ENCODE peak calls at places on chromosome 5, in seven cellular contexts. Y is brain microvascular endothelial cell; J is transverse colon; Q is CD4-positive, alpha-beta T cell; X is CD8-positive, alpha-beta T cell; Z is tibial artery; U is fibroblast of pulmonary artery. G is an unnamed sample.

GRCh38 chr5:33776151-33776550 is 115.6 kb downstream of the ADAMTS12 start:
- DNase-seq in Y (no peak), Q (no peak), X (no peak), U (no peak), Z (no peak), J (no peak), G (no peak)

GRCh38 chr5:114223866-114224265 is 138.0 kb upstream of the KCNN2 start:
- DNase-seq in X (no peak), U (peak; percentile 38), J (no peak), Z (no peak), Y (peak; percentile 20), Q (no peak), G (no peak)

GRCh38 chr5:9630251-9630650 is at the start of gene TAS2R1:
- DNase-seq in Z (no peak), J (no peak), Q (no peak), Y (no peak), U (no peak), X (no peak), G (no peak)

GRCh38 chr5:16852251-16853005 is 83.7 kb downstream of the MYO10 start:
- DNase-seq in X (no peak), U (no peak), Z (no peak), Q (no peak), Y (no peak), J (no peak), G (no peak)

GRCh38 chr5:127440831-127441230 is 76.6 kb upstream of the PRRC1 start:
- DNase-seq in Q (no peak), X (no peak), Z (no peak), J (no peak), Y (peak; percentile 40), U (no peak), G (peak; percentile 9)

GRCh38 chr5:133870661-133871060 is 97.8 kb downstream of the C5orf15 start:
- DNase-seq in X (no peak), Y (peak; percentile 47), U (peak; percentile 40), Z (no peak), J (no peak), Q (no peak), G (peak; percentile 98)

GRCh38 chr5:58015175-58015574 is 444.7 kb downstream of the PLK2 start:
- DNase-seq in Y (no peak), X (no peak), Q (no peak), Z (no peak), U (no peak), J (no peak), G (no peak)

GRCh38 chr5:14615365-14615764 is 33.8 kb downstream of the OTULINL start:
- DNase-seq in U (no peak), J (no peak), Q (no peak), Z (no peak), X (no peak), Y (no peak), G (no peak)

GRCh38 chr5:73151733-73152410 is 21.1 kb upstream of the TMEM174 start:
- DNase-seq in Y (peak; percentile 16), Z (no peak), Q (no peak), U (no peak), X (no peak), J (no peak), G (no peak)

GRCh38 chr5:13913962-13914361 is 30.5 kb downstream of the DNAH5 start:
- DNase-seq in U (no peak), J (no peak), Q (no peak), X (no peak), Z (no peak), Y (no peak), G (no peak)

GRCh38 chr5:151205411-151205810 is 18.5 kb downstream of the CCDC69 start:
- DNase-seq in J (no peak), X (peak; percentile 43), Y (no peak), U (no peak), Z (no peak), Q (no peak), G (no peak)

GRCh38 chr5:126624534-126624933 is 23.8 kb downstream of the PHAX start:
- DNase-seq in X (no peak), U (peak; percentile 85), Q (no peak), Y (peak; percentile 88), Z (peak; percentile 35), J (no peak), G (peak; percentile 36)

GRCh38 chr5:537621-538071 is 13.4 kb upstream of the SLC9A3 start:
- DNase-seq in Z (no peak), U (no peak), Y (no peak), Q (no peak), X (no peak), J (no peak), G (no peak)

GRCh38 chr5:28549588-28549987 is 1511.2 kb upstream of the CDH9 start:
- DNase-seq in Q (no peak), U (no peak), Y (no peak), J (no peak), X (no peak), Z (no peak), G (no peak)

GRCh38 chr5:28542968-28543367 is 1504.6 kb upstream of the CDH9 start:
- DNase-seq in Q (no peak), Z (no peak), J (no peak), Y (peak; percentile 92), U (peak; percentile 69), X (no peak), G (peak; percentile 97)

GRCh38 chr5:28543699-28544098 is 1505.3 kb upstream of the CDH9 start:
- DNase-seq in Z (no peak), J (no peak), X (no peak), Q (no peak), Y (no peak), U (no peak), G (no peak)

GRCh38 chr5:28548856-28549255 is 1510.5 kb upstream of the CDH9 start:
- DNase-seq in X (no peak), J (no peak), Q (no peak), Z (no peak), Y (peak; percentile 17), U (no peak), G (no peak)

GRCh38 chr5:28544501-28544900 is 1506.1 kb upstream of the CDH9 start:
- DNase-seq in Y (no peak), Z (no peak), J (no peak), U (no peak), Q (no peak), X (no peak), G (no peak)
- TF ChIP-seq CTCF in Y (no peak), Z (no peak), J (no peak), U (no peak), Q (no peak), X (no peak), G (no peak)

DNA sequence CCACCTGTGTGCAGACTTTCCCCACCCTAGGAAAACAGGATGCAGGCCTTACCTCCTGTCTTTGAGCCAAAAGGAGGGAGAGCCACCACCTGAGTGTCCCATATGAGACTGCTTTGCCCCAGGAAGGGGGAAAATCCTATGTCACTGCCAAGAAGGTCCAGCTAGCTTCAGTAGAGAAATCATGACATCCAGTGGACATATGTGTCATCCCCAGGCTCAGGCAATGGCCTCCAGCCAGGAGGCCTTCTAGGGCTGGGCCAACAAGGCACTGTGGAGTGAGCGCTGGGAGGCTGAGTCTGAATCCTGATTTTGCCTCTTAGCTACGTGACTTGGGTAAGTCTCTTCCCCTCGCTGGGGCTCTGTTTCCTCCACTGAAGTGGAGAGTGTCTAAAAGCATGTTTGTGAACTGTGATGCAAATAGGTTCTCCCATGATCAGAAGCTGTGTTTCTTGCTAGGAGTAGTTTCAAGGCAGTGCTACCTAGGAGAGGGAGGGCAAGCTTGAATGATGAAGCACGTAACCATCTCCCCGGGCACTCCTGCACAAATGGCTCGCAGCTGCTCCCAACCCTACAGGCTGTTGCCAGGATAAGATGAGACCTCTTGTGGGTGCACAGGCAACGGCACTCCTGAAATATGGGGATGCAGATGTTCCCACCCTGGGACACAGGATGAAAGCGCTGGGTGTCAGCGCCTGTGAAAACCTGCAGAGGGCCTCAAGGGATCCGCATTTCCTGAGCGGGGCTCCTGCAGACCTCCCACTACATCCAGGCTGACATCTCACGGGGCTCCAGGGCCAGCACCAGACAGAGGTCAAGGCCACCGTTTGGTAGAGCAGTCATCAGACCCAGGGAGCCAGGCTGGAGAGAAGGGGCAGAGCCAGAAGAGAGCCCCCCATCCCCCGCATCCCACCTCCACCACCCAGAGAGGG is 60.5 kb downstream of the SMIM23 start:
- DNase-seq in U (peak; percentile 17), Z (peak; percentile 52), Y (peak; percentile 11), J (no peak), Q (no peak), X (peak; percentile 17), G (no peak)
- TF ChIP-seq CTCF in U (no peak), Z (no peak), Y (peak; percentile 42), J (no peak), Q (no peak), X (no peak), G (peak; percentile 6)

DNA sequence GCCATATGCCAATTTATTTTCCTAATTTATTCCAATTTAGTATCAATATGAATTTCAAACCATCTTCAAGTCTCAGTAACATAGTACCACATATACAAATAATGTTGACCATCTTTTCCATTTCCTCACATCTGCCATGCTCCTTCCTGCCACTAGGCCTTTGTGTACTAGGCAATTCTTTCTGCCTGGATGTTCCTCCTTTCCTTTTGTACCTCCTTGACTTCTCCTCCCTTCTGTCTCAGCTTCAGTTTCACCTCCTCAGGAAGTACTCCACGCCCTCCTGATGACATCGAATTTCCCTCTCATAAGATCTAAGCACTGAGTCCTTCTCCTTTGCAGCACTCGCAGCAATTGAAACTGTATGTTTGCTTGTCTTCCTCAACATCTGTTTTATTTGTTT is 53.9 kb downstream of the MEF2C start:
- DNase-seq in X (no peak), Q (no peak), Y (peak; percentile 12), J (no peak), U (peak; percentile 28), Z (peak; percentile 40), G (no peak)
- TF ChIP-seq CTCF in X (no peak), Q (no peak), Y (peak; percentile 48), J (peak; percentile 27), U (peak; percentile 43), Z (peak; percentile 42), G (no peak)

DNA sequence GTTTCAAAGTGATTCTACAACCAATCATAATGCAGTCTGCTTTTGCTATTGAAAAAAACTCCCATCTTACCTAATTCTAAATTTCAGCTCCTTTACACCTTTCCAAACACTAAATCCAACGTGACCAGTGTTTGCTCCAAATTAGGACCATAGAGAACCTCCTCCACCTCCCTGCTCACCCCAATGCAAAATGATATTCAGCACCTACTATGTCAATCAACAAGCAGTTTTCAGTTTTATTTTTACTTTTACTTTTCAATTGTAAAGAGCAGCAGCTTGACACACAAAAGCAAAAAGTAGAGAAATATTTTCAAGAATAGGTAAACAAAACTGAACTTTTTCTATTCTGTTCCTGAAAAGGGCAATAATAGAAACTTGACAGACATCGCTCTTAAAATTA is 3.4 kb downstream of the FAM13B start:
- DNase-seq in Z (no peak), U (no peak), Y (no peak), X (no peak), J (no peak), Q (no peak), G (no peak)
- TF ChIP-seq CTCF in Z (no peak), U (no peak), Y (no peak), X (no peak), J (no peak), Q (no peak), G (no peak)